ENCODE peak calls at places on chromosomes 2 and 18, in four cellular contexts. B is left lung, L is pancreas, I is SJSA1. C is an unnamed sample.

GRCh38 chr18:22494771-22495170 is 77.1 kb upstream of the CTAGE1 start:
- DNase-seq in I (no peak), L (no peak), B (no peak), C (no peak)

GRCh38 chr2:25159947-25160346 is 8.4 kb downstream of the POMC start:
- DNase-seq in B (no peak), I (no peak), L (no peak), C (peak)

GRCh38 chr2:42488297-42488696 is 5.5 kb downstream of the KCNG3 start:
- DNase-seq in L (no peak), B (no peak), I (no peak), C (no peak)

GRCh38 chr2:96927420-96928171 is 57.7 kb upstream of the SEMA4C start:
- DNase-seq in L (no peak), I (no peak), B (peak), C (peak)

GRCh38 chr2:121338281-121338680 is 53.3 kb upstream of the TFCP2L1 start:
- DNase-seq in I (no peak), B (no peak), L (no peak), C (no peak)

GRCh38 chr2:187509667-187510417 is 44.4 kb downstream of the TFPI start:
- DNase-seq in L (no peak), B (no peak), I (no peak), C (no peak)

GRCh38 chr2:183081908-183082307 is 3.4 kb downstream of the DUSP19 start:
- DNase-seq in I (no peak), L (no peak), B (no peak), C (no peak)

GRCh38 chr2:203583696-203584095 is 48.6 kb upstream of the RAPH1 start:
- DNase-seq in B (no peak), L (no peak), I (peak), C (no peak)

GRCh38 chr18:25075793-25076192 is 276.2 kb downstream of the ZNF521 start:
- DNase-seq in I (no peak), L (no peak), B (no peak), C (no peak)

GRCh38 chr2:237403024-237403882 is 10.7 kb downstream of the COL6A3 start:
- DNase-seq in I (no peak), B (no peak), L (no peak), C (no peak)

GRCh38 chr2:178277741-178278197 is 83.5 kb downstream of the OSBPL6 start:
- DNase-seq in B (no peak), L (no peak), I (no peak), C (peak)

GRCh38 chr2:74250189-74250631 is 51.8 kb downstream of the MTHFD2 start:
- DNase-seq in L (no peak), B (peak), I (no peak), C (peak)

GRCh38 chr2:2328847-2329246 is 2.2 kb downstream of the MYT1L start:
- DNase-seq in I (no peak), B (no peak), L (no peak), C (peak)

GRCh38 chr2:9533663-9534062 is 22.0 kb downstream of the ADAM17 start:
- DNase-seq in I (no peak), L (no peak), B (no peak), C (no peak)

GRCh38 chr2:204024503-204024902 is 87.9 kb downstream of the ICOS start:
- DNase-seq in I (no peak), B (no peak), L (no peak), C (peak)

GRCh38 chr2:206375956-206376355 is 67.4 kb upstream of the ADAM23 start:
- DNase-seq in I (no peak), L (no peak), B (no peak), C (no peak)

GRCh38 chr18:69658137-69658536 is 257.4 kb downstream of the DOK6 start:
- DNase-seq in L (no peak), I (no peak), B (no peak), C (no peak)

GRCh38 chr2:239779592-239779983 is 245.6 kb downstream of the NDUFA10 start:
- DNase-seq in L (peak), B (no peak), I (peak), C (no peak)

GRCh38 chr2:174585111-174585510 is 12.5 kb downstream of the WIPF1 start:
- DNase-seq in L (no peak), I (no peak), B (no peak), C (no peak)

GRCh38 chr2:96470636-96471035 is 34.5 kb downstream of the NEURL3 start:
- DNase-seq in L (peak), B (peak), I (no peak), C (no peak)

GRCh38 chr18:76266226-76266991 is 228.6 kb downstream of the ZNF516 start:
- DNase-seq in I (no peak), B (no peak), L (no peak), C (no peak)

GRCh38 chr2:130019402-130019801 is 39.9 kb downstream of the RAB6C start:
- DNase-seq in B (no peak), L (no peak), I (no peak), C (no peak)

GRCh38 chr2:76268928-76269327 is 558.2 kb upstream of the GCFC2 start:
- DNase-seq in L (no peak), I (no peak), B (no peak), C (peak)

GRCh38 chr2:598043-598802 is 79.0 kb downstream of the TMEM18 start:
- DNase-seq in I (peak), L (peak), B (no peak), C (no peak)

GRCh38 chr18:32308493-32309120 is 118.8 kb downstream of the MEP1B start:
- DNase-seq in I (peak), B (no peak), L (no peak), C (no peak)

GRCh38 chr2:45237850-45238542 is 228.7 kb upstream of the SIX2 start:
- DNase-seq in B (no peak), I (peak), L (no peak), C (peak)

GRCh38 chr2:40448476-40449079 is 3.3 kb downstream of the SLC8A1 start:
- DNase-seq in L (no peak), B (no peak), I (no peak), C (peak)

GRCh38 chr2:103656558-103656957 is 894.7 kb downstream of the TMEM182 start:
- DNase-seq in L (no peak), I (no peak), B (no peak), C (peak)

GRCh38 chr2:174263989-174264388 is 15.7 kb upstream of the OLA1 start:
- DNase-seq in I (peak), B (no peak), L (no peak), C (no peak)

GRCh38 chr2:46308081-46308480 is 10.9 kb downstream of the EPAS1 start:
- DNase-seq in L (no peak), B (no peak), I (no peak), C (no peak)

GRCh38 chr2:25115249-25115883 is 53.0 kb downstream of the POMC start:
- DNase-seq in I (no peak), B (no peak), L (no peak), C (no peak)

GRCh38 chr18:57738078-57738477 is 65.0 kb downstream of the ATP8B1 start:
- DNase-seq in L (no peak), I (no peak), B (no peak), C (no peak)
- H3K27ac ChIP-seq in L (peak), I (no peak), B (peak), C (no peak)

GRCh38 chr18:63155169-63155852 is 164.3 kb downstream of the BCL2 start:
- DNase-seq in L (peak), B (peak), I (no peak), C (peak)
- H3K27ac ChIP-seq in L (peak), B (no peak), I (no peak), C (no peak)

GRCh38 chr2:212299943-212300342 is 238.7 kb downstream of the ERBB4 start:
- DNase-seq in L (no peak), I (no peak), B (no peak), C (no peak)
- H3K27ac ChIP-seq in L (no peak), I (no peak), B (no peak), C (no peak)

GRCh38 chr18:46345181-46345465 is 240.9 kb downstream of the HAUS1 start:
- DNase-seq in I (no peak), B (no peak), L (no peak), C (no peak)

GRCh38 chr18:46343456-46343855 is 239.3 kb downstream of the HAUS1 start:
- DNase-seq in B (no peak), I (no peak), L (no peak), C (no peak)

GRCh38 chr18:46341989-46342525 is 237.9 kb downstream of the HAUS1 start:
- DNase-seq in B (no peak), L (no peak), I (no peak), C (no peak)

GRCh38 chr18:46344416-46345180 is 240.4 kb downstream of the HAUS1 start:
- DNase-seq in L (no peak), B (no peak), I (no peak), C (no peak)

DNA sequence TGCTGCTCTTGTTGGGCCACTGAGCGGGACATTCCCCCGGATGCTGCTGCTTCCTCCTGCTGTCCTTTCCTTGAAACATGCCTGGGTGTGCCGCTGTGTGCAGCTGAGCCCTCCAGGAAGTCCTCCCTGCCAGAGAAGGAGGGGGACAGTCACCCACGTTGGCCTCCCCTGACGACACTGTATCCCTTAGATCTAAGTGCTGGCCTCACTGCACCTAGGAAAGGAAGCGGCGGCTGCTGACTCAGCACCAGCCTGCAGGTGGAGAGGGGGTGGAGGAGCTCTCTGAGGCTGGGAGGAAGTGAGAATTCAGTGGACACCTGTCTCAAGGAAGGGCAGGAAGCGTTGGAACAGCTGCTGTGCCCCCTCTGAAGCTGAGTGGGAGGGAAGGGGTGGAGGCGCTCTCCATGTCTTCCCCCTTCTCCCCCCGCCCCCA is 239.8 kb downstream of the HAUS1 start:
- DNase-seq in B (peak), L (no peak), I (no peak), C (peak)
- H3K27ac ChIP-seq in B (no peak), L (no peak), I (no peak), C (no peak)

GRCh38 chr2:182049330-182049729 is 63.7 kb downstream of the PPP1R1C start:
- DNase-seq in B (no peak), L (no peak), I (no peak), C (no peak)
- H3K27ac ChIP-seq in B (no peak), L (no peak), I (no peak), C (no peak)

GRCh38 chr2:28661589-28662001 is 90.0 kb upstream of the PPP1CB start:
- DNase-seq in L (no peak), B (peak), I (no peak), C (peak)
- H3K27ac ChIP-seq in L (peak), B (peak), I (no peak), C (no peak)

C was measured in SJCRH30.